ENCODE peak calls at places on chromosomes 5 and 9, in four cellular contexts. N is GM12891, C is GM12878, K is K562. S is an unnamed sample.

GRCh38 chr5:94856257-94856656 is 237.8 kb downstream of the SLF1 start:
- DNase-seq in N (no peak), K (no peak), C (no peak), S (no peak)

GRCh38 chr5:154178661-154179060 is 11.9 kb upstream of the GALNT10 start:
- DNase-seq in K (no peak), N (no peak), C (no peak), S (no peak)

GRCh38 chr9:129183495-129184308 is 5.6 kb upstream of the IER5L start:
- DNase-seq in N (no peak), K (peak; percentile 36), C (no peak), S (no peak)

GRCh38 chr9:124054671-124055212 is 43.2 kb downstream of the LHX2 start:
- DNase-seq in N (peak; percentile 49), K (peak; percentile 20), C (peak; percentile 87), S (peak; percentile 14)

GRCh38 chr9:132351404-132352050 is 3.3 kb downstream of the SETX start:
- DNase-seq in K (no peak), C (no peak), N (no peak), S (no peak)

GRCh38 chr9:72280913-72281500 is 84.0 kb downstream of the ZFAND5 start:
- DNase-seq in K (peak; percentile 57), N (peak; percentile 39), C (no peak), S (peak; percentile 45)

GRCh38 chr5:14859980-14860379 is 11.6 kb downstream of the ANKH start:
- DNase-seq in K (no peak), N (no peak), C (no peak), S (no peak)

GRCh38 chr9:98455957-98456621 is 200.6 kb upstream of the TBC1D2 start:
- DNase-seq in K (no peak), N (no peak), C (no peak), S (no peak)

GRCh38 chr5:61919920-61920319 is 386.1 kb upstream of the KIF2A start:
- DNase-seq in C (no peak), N (no peak), K (no peak), S (no peak)

GRCh38 chr9:93125331-93125894 is 8.6 kb downstream of the NINJ1 start:
- DNase-seq in K (no peak), N (no peak), C (no peak), S (no peak)

GRCh38 chr9:116198344-116198743 is 44.8 kb downstream of the PAPPA start:
- DNase-seq in N (no peak), K (no peak), C (no peak), S (no peak)

GRCh38 chr5:149151717-149152116 is 10.4 kb downstream of the ABLIM3 start:
- DNase-seq in K (no peak), C (no peak), N (no peak), S (no peak)

GRCh38 chr9:88587182-88587581 is 52.2 kb downstream of the NXNL2 start:
- DNase-seq in K (no peak), C (no peak), N (no peak), S (no peak)

GRCh38 chr5:27494845-27495244 is 456.5 kb upstream of the CDH9 start:
- DNase-seq in K (no peak), C (no peak), N (no peak), S (no peak)

GRCh38 chr9:129160712-129161533 is 17.1 kb downstream of the IER5L start:
- DNase-seq in K (no peak), C (no peak), N (no peak), S (no peak)

GRCh38 chr9:16321461-16322119 is 548.9 kb downstream of the BNC2 start:
- DNase-seq in C (no peak), N (no peak), K (no peak), S (no peak)

GRCh38 chr5:177484902-177485549 is 11.6 kb upstream of the DBN1 start:
- DNase-seq in K (no peak), N (no peak), C (no peak), S (no peak)

GRCh38 chr9:2524601-2525000 is 97.0 kb upstream of the VLDLR start:
- DNase-seq in N (no peak), C (no peak), K (no peak), S (no peak)

GRCh38 chr9:99298660-99299059 is 76.6 kb downstream of the SEC61B start:
- DNase-seq in K (no peak), N (no peak), C (no peak), S (no peak)

GRCh38 chr5:181198905-181199519 is 6.0 kb downstream of the TRIM7 start:
- DNase-seq in N (no peak), K (no peak), C (no peak), S (no peak)

GRCh38 chr5:115459844-115460243 is 84.7 kb downstream of the FEM1C start:
- DNase-seq in N (no peak), C (no peak), K (no peak), S (no peak)

GRCh38 chr9:127802576-127803443 is at the start of gene FPGS:
- DNase-seq in C (peak; percentile 49), K (peak; percentile 97), N (peak; percentile 94), S (peak; percentile 82)

GRCh38 chr9:125994066-125994943 is 247.1 kb downstream of the PBX3 start:
- DNase-seq in K (no peak), N (no peak), C (no peak), S (no peak)

GRCh38 chr9:134215709-134216448 is 51.5 kb upstream of the RNU6ATAC start:
- DNase-seq in K (no peak), C (no peak), N (no peak), S (no peak)

GRCh38 chr9:112120046-112120373 is 55.1 kb downstream of the SUSD1 start:
- DNase-seq in C (no peak), K (no peak), N (no peak), S (no peak)
- TF ChIP-seq SPI1 in C (no peak), K (no peak), N (no peak), S (no peak)

DNA sequence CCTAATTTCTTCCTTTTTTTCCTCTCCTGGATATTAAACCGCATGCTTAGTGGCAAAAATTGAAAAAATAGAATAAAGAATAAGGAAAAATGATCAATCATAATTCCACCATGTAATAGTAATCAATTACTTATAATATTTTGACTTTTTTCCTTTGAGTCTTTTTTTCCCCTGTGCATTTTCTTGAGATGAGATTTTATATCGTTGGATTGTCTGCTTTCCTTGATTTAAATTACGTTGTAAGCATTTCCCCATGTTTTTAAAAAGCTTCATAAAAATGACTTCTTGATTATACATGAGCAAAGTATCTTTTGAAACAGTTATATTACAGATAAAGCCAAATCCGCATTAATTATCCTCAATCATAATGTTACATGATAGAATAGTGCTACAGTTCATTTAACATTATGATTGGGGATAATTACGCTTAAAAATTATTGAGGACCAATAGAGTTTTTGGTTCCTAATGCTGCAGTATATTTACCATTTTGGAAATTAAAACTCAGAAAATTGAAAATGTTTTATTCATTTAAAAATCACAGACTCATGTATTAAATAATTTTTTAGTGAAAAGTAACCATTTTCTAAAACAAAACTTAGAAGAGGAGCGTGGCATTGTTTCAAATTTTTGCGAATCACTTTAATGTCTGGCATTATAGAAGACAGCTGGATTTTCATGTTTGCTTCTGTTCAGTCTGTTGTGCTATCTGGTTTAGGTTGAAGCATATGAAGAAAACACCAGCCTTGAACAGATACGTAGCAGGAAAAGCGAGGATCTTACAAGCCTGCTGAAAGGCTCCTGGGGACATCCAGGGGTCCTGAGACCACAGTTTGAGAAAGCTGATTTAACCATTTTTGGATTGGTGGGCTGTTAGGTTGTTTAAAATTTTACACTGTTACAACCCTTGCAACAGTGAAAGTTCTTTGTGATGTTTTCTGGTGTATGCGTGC is 1.4 kb downstream of the ZFYVE16 start:
- DNase-seq in C (no peak), N (no peak), K (no peak), S (no peak)
- TF ChIP-seq SPI1 in C (no peak), N (no peak), K (no peak), S (no peak)

DNA sequence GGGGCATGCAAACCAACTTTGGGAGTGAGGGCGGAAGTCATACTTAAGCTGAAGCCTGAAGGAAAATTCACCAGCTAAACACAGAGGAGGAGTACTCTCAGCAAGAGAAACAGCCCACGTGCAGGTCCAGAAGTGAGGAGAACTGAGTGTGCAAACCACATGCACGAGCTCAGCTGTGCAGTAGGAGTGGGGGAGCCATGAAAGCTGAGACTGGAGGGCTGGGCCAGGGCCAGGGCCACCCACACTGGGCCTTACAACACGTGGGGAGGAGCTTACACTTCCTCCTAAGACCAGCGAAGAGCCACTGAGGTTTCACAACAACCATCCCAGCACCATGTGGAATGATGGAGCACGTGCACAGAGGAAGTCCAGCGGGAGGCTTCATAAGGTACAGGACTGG is 9.3 kb upstream of the WWC1 start:
- DNase-seq in C (no peak), K (no peak), N (no peak), S (peak; percentile 68)
- TF ChIP-seq SPI1 in C (no peak), K (no peak), N (no peak), S (peak; percentile 70)

GRCh38 chr5:110770286-110770685 is 31.5 kb downstream of the SLC25A46 start:
- DNase-seq in C (no peak), N (no peak), K (no peak), S (no peak)

GRCh38 chr5:110769282-110769681 is 30.5 kb downstream of the SLC25A46 start:
- DNase-seq in C (no peak), K (no peak), N (no peak), S (no peak)

DNA sequence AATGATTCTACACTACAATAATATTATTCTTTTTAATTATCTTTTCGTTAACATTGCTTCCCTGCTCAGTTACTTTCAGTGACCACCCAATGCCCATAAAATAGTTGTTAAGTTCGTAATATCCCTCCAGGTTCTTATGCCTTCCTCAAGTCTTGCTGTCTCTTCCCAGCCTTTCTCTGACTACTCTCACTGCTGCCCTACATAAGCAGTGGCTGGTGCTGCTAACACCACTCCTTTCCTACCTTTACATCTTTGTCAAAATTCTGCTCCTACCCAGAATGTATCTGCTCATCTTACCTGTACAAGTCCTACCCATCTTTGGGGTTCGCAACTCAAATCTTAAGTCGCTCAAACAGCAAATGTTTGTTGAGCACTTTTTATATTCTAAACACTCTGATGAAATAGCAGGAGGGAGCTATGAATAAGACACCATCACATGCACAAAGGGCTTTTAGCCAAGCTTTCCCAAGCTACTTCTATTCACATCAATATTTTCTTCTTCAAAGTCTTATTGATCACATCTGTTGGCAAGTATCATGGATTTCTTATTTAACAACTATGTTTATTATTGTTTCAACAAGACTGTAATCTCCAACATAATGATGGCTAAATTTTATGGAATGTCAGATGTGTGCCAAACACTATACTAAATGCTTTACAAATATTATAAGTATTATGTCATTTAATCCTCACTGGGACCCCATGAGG is 29.5 kb downstream of the SLC25A46 start:
- DNase-seq in K (no peak), C (no peak), N (no peak), S (no peak)
- TF ChIP-seq SPI1 in K (no peak), C (no peak), N (no peak), S (no peak)

S was measured in HL-60.